ENCODE peak calls at places on chromosome 12, in nine cellular contexts. One of them, this sample, is unnamed.

GRCh38 chr12:77366616-77367015 is 301.2 kb upstream of the E2F7 start:
- DNase-seq in body of pancreas: no peak
- DNase-seq in Kasumi-1: no peak
- DNase-seq in uterus: no peak
- DNase-seq in heart left ventricle: no peak
- DNase-seq in kidney tubule cell: no peak
- DNase-seq in NCI-H1092 treated with DMSO at 0.1 percent for 48 hours: no peak
- DNase-seq in Daoy: no peak
- DNase-seq in GM12865: no peak
- DNase-seq in this sample: no peak

GRCh38 chr12:29273178-29273843 is 107.7 kb downstream of the ERGIC2 start:
- DNase-seq in kidney tubule cell: no peak
- DNase-seq in GM12865: no peak
- DNase-seq in Daoy: no peak
- DNase-seq in uterus: no peak
- DNase-seq in Kasumi-1: no peak
- DNase-seq in heart left ventricle: no peak
- DNase-seq in body of pancreas: no peak
- DNase-seq in NCI-H1092 treated with DMSO at 0.1 percent for 48 hours: no peak
- DNase-seq in this sample: no peak

GRCh38 chr12:65248656-65249633 is 29.5 kb upstream of the MSRB3 start:
- DNase-seq in Kasumi-1: no peak
- DNase-seq in heart left ventricle: no peak
- DNase-seq in Daoy: no peak
- DNase-seq in body of pancreas: no peak
- DNase-seq in kidney tubule cell: no peak
- DNase-seq in uterus: peak; percentile 19
- DNase-seq in NCI-H1092 treated with DMSO at 0.1 percent for 48 hours: no peak
- DNase-seq in GM12865: no peak
- DNase-seq in this sample: no peak

GRCh38 chr12:68844788-68845695 is 37.1 kb downstream of the MDM2 start:
- DNase-seq in uterus: no peak
- DNase-seq in NCI-H1092 treated with DMSO at 0.1 percent for 48 hours: no peak
- DNase-seq in kidney tubule cell: no peak
- DNase-seq in Kasumi-1: no peak
- DNase-seq in body of pancreas: no peak
- DNase-seq in heart left ventricle: no peak
- DNase-seq in Daoy: no peak
- DNase-seq in GM12865: no peak
- DNase-seq in this sample: no peak

GRCh38 chr12:121610239-121611149 is 15.8 kb upstream of the ORAI1 start:
- DNase-seq in GM12865: no peak
- DNase-seq in kidney tubule cell: no peak
- DNase-seq in uterus: peak; percentile 79
- DNase-seq in NCI-H1092 treated with DMSO at 0.1 percent for 48 hours: no peak
- DNase-seq in heart left ventricle: no peak
- DNase-seq in Kasumi-1: no peak
- DNase-seq in Daoy: no peak
- DNase-seq in body of pancreas: no peak
- DNase-seq in this sample: no peak

GRCh38 chr12:111180830-111181726 is 187.8 kb downstream of the PHETA1 start:
- DNase-seq in body of pancreas: peak; percentile 67
- DNase-seq in Daoy: peak; percentile 62
- DNase-seq in Kasumi-1: peak; percentile 92
- DNase-seq in heart left ventricle: peak; percentile 47
- DNase-seq in GM12865: no peak
- DNase-seq in NCI-H1092 treated with DMSO at 0.1 percent for 48 hours: peak; percentile 43
- DNase-seq in uterus: peak; percentile 57
- DNase-seq in kidney tubule cell: no peak
- DNase-seq in this sample: no peak

GRCh38 chr12:51692016-51692415 is 101.0 kb downstream of the SCN8A start:
- DNase-seq in heart left ventricle: no peak
- DNase-seq in body of pancreas: no peak
- DNase-seq in Kasumi-1: no peak
- DNase-seq in GM12865: no peak
- DNase-seq in uterus: no peak
- DNase-seq in Daoy: no peak
- DNase-seq in kidney tubule cell: no peak
- DNase-seq in NCI-H1092 treated with DMSO at 0.1 percent for 48 hours: no peak
- DNase-seq in this sample: no peak

GRCh38 chr12:69334138-69334537 is 14.0 kb upstream of the LYZ start:
- DNase-seq in GM12865: no peak
- DNase-seq in kidney tubule cell: no peak
- DNase-seq in body of pancreas: no peak
- DNase-seq in Kasumi-1: no peak
- DNase-seq in NCI-H1092 treated with DMSO at 0.1 percent for 48 hours: no peak
- DNase-seq in heart left ventricle: no peak
- DNase-seq in Daoy: no peak
- DNase-seq in uterus: no peak
- DNase-seq in this sample: no peak

GRCh38 chr12:98402081-98402480 is 113.3 kb upstream of the TMPO start:
- DNase-seq in GM12865: no peak
- DNase-seq in body of pancreas: no peak
- DNase-seq in uterus: no peak
- DNase-seq in heart left ventricle: no peak
- DNase-seq in Daoy: no peak
- DNase-seq in Kasumi-1: no peak
- DNase-seq in NCI-H1092 treated with DMSO at 0.1 percent for 48 hours: no peak
- DNase-seq in kidney tubule cell: peak; percentile 93
- DNase-seq in this sample: peak; percentile 88

GRCh38 chr12:19833775-19834501 is 394.6 kb downstream of the AEBP2 start:
- DNase-seq in NCI-H1092 treated with DMSO at 0.1 percent for 48 hours: no peak
- DNase-seq in body of pancreas: no peak
- DNase-seq in Kasumi-1: no peak
- DNase-seq in kidney tubule cell: peak; percentile 24
- DNase-seq in uterus: no peak
- DNase-seq in heart left ventricle: no peak
- DNase-seq in GM12865: peak; percentile 45
- DNase-seq in Daoy: no peak
- DNase-seq in this sample: no peak

GRCh38 chr12:56449622-56449984 is 377 bp upstream of the TIMELESS start:
- DNase-seq in body of pancreas: no peak
- DNase-seq in heart left ventricle: no peak
- DNase-seq in Daoy: no peak
- DNase-seq in kidney tubule cell: no peak
- DNase-seq in GM12865: no peak
- DNase-seq in NCI-H1092 treated with DMSO at 0.1 percent for 48 hours: no peak
- DNase-seq in Kasumi-1: no peak
- DNase-seq in uterus: no peak
- DNase-seq in this sample: peak; percentile 25

GRCh38 chr12:124917841-124918621 is 3.6 kb upstream of the UBC start:
- DNase-seq in kidney tubule cell: peak; percentile 84
- DNase-seq in NCI-H1092 treated with DMSO at 0.1 percent for 48 hours: no peak
- DNase-seq in heart left ventricle: no peak
- DNase-seq in Daoy: no peak
- DNase-seq in Kasumi-1: no peak
- DNase-seq in GM12865: no peak
- DNase-seq in uterus: no peak
- DNase-seq in body of pancreas: no peak
- DNase-seq in this sample: no peak

GRCh38 chr12:68497702-68498101 is 113.0 kb upstream of the RAP1B start:
- DNase-seq in NCI-H1092 treated with DMSO at 0.1 percent for 48 hours: no peak
- DNase-seq in Kasumi-1: no peak
- DNase-seq in Daoy: peak; percentile 93
- DNase-seq in uterus: no peak
- DNase-seq in GM12865: peak; percentile 31
- DNase-seq in body of pancreas: no peak
- DNase-seq in heart left ventricle: no peak
- DNase-seq in kidney tubule cell: peak; percentile 90
- DNase-seq in this sample: peak; percentile 7

GRCh38 chr12:65651060-65651459 is 173.2 kb upstream of the HMGA2 start:
- DNase-seq in GM12865: no peak
- DNase-seq in heart left ventricle: no peak
- DNase-seq in Daoy: no peak
- DNase-seq in NCI-H1092 treated with DMSO at 0.1 percent for 48 hours: no peak
- DNase-seq in Kasumi-1: no peak
- DNase-seq in body of pancreas: no peak
- DNase-seq in uterus: no peak
- DNase-seq in kidney tubule cell: no peak
- DNase-seq in this sample: no peak

GRCh38 chr12:64390275-64390851 is at the start of gene C12orf56:
- DNase-seq in heart left ventricle: no peak
- DNase-seq in NCI-H1092 treated with DMSO at 0.1 percent for 48 hours: peak; percentile 32
- DNase-seq in body of pancreas: peak; percentile 30
- DNase-seq in Daoy: peak; percentile 23
- DNase-seq in uterus: no peak
- DNase-seq in GM12865: no peak
- DNase-seq in Kasumi-1: no peak
- DNase-seq in kidney tubule cell: peak; percentile 35
- DNase-seq in this sample: peak; percentile 84

GRCh38 chr12:56590237-56590830 is 39.8 kb downstream of the BAZ2A start:
- DNase-seq in uterus: no peak
- DNase-seq in Kasumi-1: peak; percentile 43
- DNase-seq in Daoy: peak; percentile 25
- DNase-seq in body of pancreas: no peak
- DNase-seq in GM12865: peak; percentile 63
- DNase-seq in heart left ventricle: no peak
- DNase-seq in NCI-H1092 treated with DMSO at 0.1 percent for 48 hours: no peak
- DNase-seq in kidney tubule cell: peak; percentile 25
- DNase-seq in this sample: no peak

This sample was measured in A549.